ENCODE peak calls at places on chromosomes 16 and 17, in six cellular contexts. C is lower lobe of right lung; P is GM12878; H is CD8-positive, alpha-beta T cell; D is Peyer's patch; L is HCT116. E is an unnamed sample.

GRCh38 chr17:15377200-15377599 is 35.8 kb upstream of the TEKT3 start:
- DNase-seq in P (no peak), H (no peak), C (no peak), L (no peak), D (no peak), E (no peak)

GRCh38 chr16:14514967-14515366 is 115.1 kb downstream of the PARN start:
- DNase-seq in L (no peak), H (no peak), C (no peak), D (no peak), P (no peak), E (no peak)

GRCh38 chr16:87550510-87550961 is 51.8 kb upstream of the JPH3 start:
- DNase-seq in L (no peak), H (peak), P (no peak), C (peak), D (peak), E (peak)

GRCh38 chr16:12523002-12523401 is 280.7 kb downstream of the CPPED1 start:
- DNase-seq in D (no peak), C (no peak), H (no peak), P (no peak), L (no peak), E (no peak)

GRCh38 chr17:8105957-8106398 is 12.3 kb downstream of the ALOXE3 start:
- DNase-seq in H (no peak), L (no peak), P (no peak), C (no peak), D (no peak), E (no peak)

GRCh38 chr17:36931697-36932382 is 5.4 kb upstream of the LHX1 start:
- DNase-seq in L (no peak), H (no peak), P (no peak), D (no peak), C (no peak), E (no peak)

GRCh38 chr17:67615011-67615561 is 102.7 kb upstream of the NOL11 start:
- DNase-seq in D (no peak), H (no peak), P (no peak), L (no peak), C (no peak), E (no peak)

GRCh38 chr16:54517181-54517580 is 230.6 kb upstream of the IRX3 start:
- DNase-seq in L (no peak), H (no peak), P (no peak), D (no peak), C (no peak), E (no peak)

GRCh38 chr17:2241823-2242222 is 61.8 kb downstream of the SMG6 start:
- DNase-seq in L (no peak), C (no peak), D (no peak), P (no peak), H (no peak), E (no peak)

GRCh38 chr16:25403852-25404251 is 146.2 kb upstream of the ZKSCAN2 start:
- DNase-seq in C (no peak), L (no peak), D (no peak), P (no peak), H (no peak), E (no peak)

GRCh38 chr16:59385953-59386352 is 651.8 kb upstream of the GOT2 start:
- DNase-seq in L (no peak), C (no peak), D (no peak), H (no peak), P (no peak), E (no peak)

GRCh38 chr16:88726981-88727380 is 20.7 kb downstream of the CTU2 start:
- DNase-seq in C (no peak), P (no peak), D (no peak), L (no peak), H (no peak), E (no peak)

GRCh38 chr17:72378414-72379395 is 257.9 kb downstream of the SOX9 start:
- DNase-seq in H (no peak), C (no peak), L (no peak), D (no peak), P (no peak), E (no peak)

GRCh38 chr16:13453325-13453724 is 466.6 kb upstream of the ERCC4 start:
- DNase-seq in H (no peak), P (no peak), L (no peak), C (no peak), D (no peak), E (no peak)

GRCh38 chr17:81347437-81347836 is 47.8 kb upstream of the BAHCC1 start:
- DNase-seq in L (no peak), C (no peak), H (no peak), P (no peak), D (no peak), E (no peak)

GRCh38 chr16:11032922-11033291 is 88.5 kb downstream of the CLEC16A start:
- DNase-seq in C (no peak), D (no peak), L (no peak), P (no peak), H (no peak), E (no peak)

GRCh38 chr17:9902116-9902515 is 3.0 kb downstream of the RCVRN start:
- DNase-seq in L (no peak), D (no peak), P (no peak), C (no peak), H (no peak), E (no peak)

GRCh38 chr17:19357351-19358140 is 5.0 kb downstream of the B9D1 start:
- DNase-seq in H (no peak), L (no peak), C (no peak), P (no peak), D (no peak), E (peak)

GRCh38 chr17:65131946-65132345 is 5.2 kb upstream of the RGS9 start:
- DNase-seq in C (no peak), L (no peak), P (no peak), H (no peak), D (no peak), E (no peak)

GRCh38 chr16:10240854-10241613 is 58.8 kb upstream of the GRIN2A start:
- DNase-seq in H (no peak), P (no peak), L (no peak), D (no peak), C (no peak), E (no peak)

GRCh38 chr17:6681176-6681575 is 29.6 kb downstream of the C17orf100 start:
- DNase-seq in D (no peak), L (no peak), C (no peak), H (no peak), P (no peak), E (no peak)

GRCh38 chr17:79740413-79740812 is 9.7 kb downstream of the ENPP7 start:
- DNase-seq in D (no peak), L (no peak), H (no peak), C (no peak), P (no peak), E (no peak)

GRCh38 chr17:19414396-19415280 is 3.6 kb downstream of the RNF112 start:
- DNase-seq in D (no peak), H (no peak), P (no peak), C (no peak), L (no peak), E (no peak)

GRCh38 chr17:80219013-80219776 is 938 bp downstream of the SGSH start:
- DNase-seq in H (peak), P (peak), D (peak), L (peak), C (peak), E (peak)

GRCh38 chr17:81994593-81995462 is 17.4 kb downstream of the ASPSCR1 start:
- DNase-seq in H (no peak), D (no peak), L (no peak), C (no peak), P (no peak), E (peak)

GRCh38 chr17:43338886-43339516 is 59.8 kb upstream of the ARL4D start:
- DNase-seq in L (no peak), P (no peak), C (peak), H (peak), D (peak), E (peak)

GRCh38 chr17:43983515-43984411 is 20.7 kb upstream of the NAGS start:
- DNase-seq in C (peak), L (no peak), D (no peak), P (no peak), H (no peak), E (peak)

GRCh38 chr16:75475420-75475847 is 10.9 kb upstream of the TMEM170A start:
- DNase-seq in L (no peak), P (no peak), H (no peak), C (no peak), D (no peak), E (no peak)

DNA sequence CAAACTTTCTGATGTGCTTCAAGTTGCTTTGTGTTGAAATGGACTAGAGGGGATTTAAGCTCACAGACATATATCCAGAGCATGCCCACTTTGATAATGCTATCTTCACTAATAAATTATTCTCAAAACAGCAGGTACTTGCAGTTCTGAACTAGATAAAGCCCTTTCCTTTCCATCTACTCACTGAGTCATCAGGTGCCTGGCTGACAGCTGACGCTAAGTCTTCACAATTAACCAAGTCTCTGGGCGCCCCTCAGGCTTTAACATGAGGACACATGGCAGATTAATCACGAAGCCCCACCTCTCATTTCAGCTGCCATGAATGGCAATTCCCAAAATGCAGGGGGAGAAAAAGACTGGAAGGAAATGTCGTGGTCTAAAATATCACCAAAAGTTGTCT is 29.5 kb upstream of the CRISPLD2 start:
- DNase-seq in H (no peak), P (no peak), C (no peak), L (no peak), D (no peak), E (no peak)
- H3K27ac ChIP-seq in H (no peak), P (no peak), C (no peak), L (no peak), D (peak), E (no peak)

GRCh38 chr16:47125757-47126156 is 18.0 kb downstream of the NETO2 start:
- DNase-seq in P (no peak), C (no peak), D (no peak), H (no peak), L (no peak), E (no peak)

GRCh38 chr16:47132310-47132709 is 11.4 kb downstream of the NETO2 start:
- DNase-seq in D (no peak), H (no peak), C (no peak), L (no peak), P (no peak), E (no peak)

GRCh38 chr16:47134550-47134949 is 9.2 kb downstream of the NETO2 start:
- DNase-seq in C (no peak), D (no peak), P (no peak), L (no peak), H (no peak), E (no peak)

DNA sequence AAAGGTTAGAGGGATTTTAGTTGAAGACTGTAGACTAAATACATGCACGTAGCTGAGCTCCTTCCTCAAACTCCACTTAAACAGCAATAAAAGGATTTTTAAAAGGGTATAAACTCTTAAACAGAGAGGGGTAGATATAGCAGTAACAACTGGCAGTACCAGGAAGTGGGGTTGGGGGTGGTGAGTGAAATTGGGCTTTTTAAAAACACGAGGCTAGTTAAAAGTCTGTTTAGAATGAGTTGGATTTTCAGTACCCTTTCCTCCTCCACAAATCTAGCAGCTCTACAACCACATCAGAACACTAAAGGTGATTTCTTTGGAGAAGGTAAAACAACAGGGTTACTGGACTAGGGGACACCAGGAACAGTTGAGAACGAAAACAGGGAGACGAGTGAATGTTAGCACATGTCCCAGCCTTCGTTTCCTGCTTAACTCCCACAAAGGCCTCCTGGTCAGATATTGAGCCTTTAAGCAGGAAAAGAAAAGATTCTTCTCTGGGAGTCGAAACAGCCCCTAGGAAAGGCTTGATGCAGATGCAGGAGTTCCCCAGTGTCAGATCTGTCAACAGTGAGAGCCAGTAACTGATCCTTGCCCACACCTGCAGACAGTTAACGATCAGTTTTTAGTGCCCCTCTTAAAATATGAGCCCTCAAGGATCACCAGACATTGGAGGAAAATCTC is 13.8 kb downstream of the NETO2 start:
- DNase-seq in H (no peak), L (no peak), P (no peak), C (no peak), D (no peak), E (no peak)
- TF ChIP-seq CTCF in H (no peak), L (no peak), P (no peak), C (no peak), D (no peak), E (no peak)

GRCh38 chr17:42146911-42147607 is 7.7 kb downstream of the RAB5C start:
- DNase-seq in L (no peak), D (no peak), H (no peak), P (no peak), C (no peak), E (no peak)

GRCh38 chr17:42139093-42139492 is 15.7 kb downstream of the RAB5C start:
- DNase-seq in D (no peak), P (no peak), H (no peak), L (no peak), C (no peak), E (no peak)

GRCh38 chr17:42141382-42141781 is 13.4 kb downstream of the RAB5C start:
- DNase-seq in H (no peak), P (no peak), D (no peak), L (no peak), C (no peak), E (no peak)

GRCh38 chr17:42136654-42137051 is 14.0 kb downstream of the HSPB9 start:
- DNase-seq in L (no peak), P (no peak), C (no peak), D (no peak), H (no peak), E (no peak)

GRCh38 chr17:42142371-42142896 is 12.4 kb downstream of the RAB5C start:
- DNase-seq in P (no peak), D (no peak), H (no peak), C (no peak), L (no peak), E (no peak)
- H3K27ac ChIP-seq in P (no peak), D (no peak), H (no peak), C (no peak), L (no peak), E (no peak)

DNA sequence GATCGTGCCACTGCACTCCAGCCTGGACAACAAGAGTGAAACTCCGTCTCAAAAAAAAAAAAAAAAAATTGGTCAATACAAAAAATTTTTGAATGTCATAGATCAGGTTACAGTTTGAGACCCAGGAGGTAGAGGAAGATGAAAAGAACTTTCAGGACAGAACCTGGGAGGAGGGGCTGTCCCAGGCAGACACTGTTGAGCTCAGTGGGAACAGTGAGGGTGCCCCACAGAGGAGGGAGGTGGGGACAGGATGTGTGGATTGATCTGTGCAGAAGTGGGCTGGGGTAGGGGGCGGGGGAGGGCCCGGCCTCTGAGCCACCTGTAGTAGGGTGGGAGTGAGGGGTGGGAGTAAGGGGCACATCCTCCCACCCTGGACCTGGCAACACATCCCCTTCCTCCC is 58.3 kb downstream of the PRMT7 start:
- DNase-seq in H (no peak), L (no peak), C (peak), D (no peak), P (no peak), E (peak)
- TF ChIP-seq CTCF in H (no peak), L (no peak), C (no peak), D (no peak), P (no peak), E (no peak)

DNA sequence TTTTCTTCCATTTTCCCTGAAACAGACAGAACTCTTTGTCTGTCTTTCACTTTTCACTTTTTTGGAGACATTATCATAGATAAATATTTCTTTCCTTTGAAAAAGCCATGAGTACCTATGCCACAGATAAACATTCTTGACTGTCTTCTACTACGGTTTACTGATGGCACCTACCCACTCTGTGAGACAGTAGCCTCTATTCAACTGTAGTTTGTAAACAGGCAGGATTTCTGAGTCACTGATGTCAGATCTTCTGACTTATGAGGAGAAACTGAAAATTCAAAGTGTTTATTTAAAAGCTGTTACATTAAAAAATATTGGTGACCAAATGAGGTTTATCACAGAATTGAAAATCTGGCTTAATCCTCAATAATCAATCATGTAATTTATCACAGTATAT is 658.4 kb downstream of the TOX3 start:
- DNase-seq in H (no peak), P (no peak), L (no peak), D (no peak), C (no peak), E (no peak)
- H3K27ac ChIP-seq in H (no peak), P (no peak), L (no peak), D (no peak), C (no peak), E (no peak)

GRCh38 chr17:50603340-50603739 is 31.3 kb upstream of the ABCC3 start:
- DNase-seq in P (no peak), H (no peak), D (no peak), L (no peak), C (no peak), E (no peak)
- TF ChIP-seq CTCF in P (peak), H (peak), D (no peak), L (peak), C (no peak), E (no peak)

GRCh38 chr17:4175921-4176802 is 33.2 kb downstream of the CYB5D2 start:
- DNase-seq in L (no peak), D (no peak), P (no peak), C (no peak), H (peak), E (no peak)
- H3K27ac ChIP-seq in L (no peak), D (peak), P (peak), C (peak), H (peak), E (no peak)

DNA sequence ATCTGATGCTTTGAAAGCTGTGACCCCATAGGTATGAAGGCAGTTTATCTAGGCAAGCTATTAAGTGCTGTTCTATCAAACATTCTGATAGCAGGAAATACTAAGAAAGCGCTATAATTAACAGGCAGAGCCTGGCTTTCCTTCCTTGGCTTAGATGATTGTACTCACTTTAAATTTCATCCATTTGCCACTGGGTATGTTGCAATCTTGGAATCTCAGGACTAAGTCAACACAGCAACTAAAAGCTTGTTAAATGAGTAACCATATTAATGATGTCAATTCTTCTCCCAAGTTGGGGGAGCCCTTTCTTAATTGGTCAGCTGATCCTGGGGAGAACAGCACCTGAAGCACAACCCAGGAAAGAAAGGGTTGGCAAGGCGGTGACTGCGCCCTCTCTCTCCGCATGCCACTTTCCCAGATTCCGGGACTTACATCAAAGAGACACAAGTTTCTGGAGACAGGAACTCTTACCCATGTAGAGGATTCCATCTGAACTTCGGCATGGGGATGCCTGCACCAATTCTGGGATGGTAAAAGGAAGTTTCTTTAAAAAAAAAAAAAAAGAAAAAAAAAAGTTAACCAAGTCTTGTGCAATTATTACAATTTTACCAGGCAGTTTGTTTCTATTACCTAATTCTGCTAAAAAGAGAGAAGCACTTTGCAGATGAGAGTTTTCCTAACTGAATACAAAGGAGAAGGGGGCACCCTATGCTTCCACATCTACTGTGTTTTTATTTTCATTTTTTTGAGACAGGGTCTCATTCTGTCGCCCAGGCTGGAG is 54.5 kb upstream of the ICAM2 start:
- DNase-seq in L (no peak), H (no peak), P (no peak), C (no peak), D (no peak), E (no peak)
- TF ChIP-seq CTCF in L (no peak), H (no peak), P (no peak), C (no peak), D (no peak), E (no peak)

GRCh38 chr17:45305532-45306087 is 11.2 kb downstream of the MAP3K14 start:
- DNase-seq in D (no peak), L (no peak), H (no peak), C (no peak), P (no peak), E (no peak)

GRCh38 chr17:45307290-45308015 is 9.4 kb downstream of the MAP3K14 start:
- DNase-seq in C (no peak), D (no peak), L (no peak), H (no peak), P (peak), E (no peak)

GRCh38 chr17:45306094-45306493 is 10.7 kb downstream of the MAP3K14 start:
- DNase-seq in L (no peak), C (no peak), P (no peak), H (no peak), D (no peak), E (no peak)

GRCh38 chr17:45308016-45308365 is 8.8 kb downstream of the MAP3K14 start:
- DNase-seq in C (no peak), D (no peak), L (no peak), P (no peak), H (no peak), E (no peak)

DNA sequence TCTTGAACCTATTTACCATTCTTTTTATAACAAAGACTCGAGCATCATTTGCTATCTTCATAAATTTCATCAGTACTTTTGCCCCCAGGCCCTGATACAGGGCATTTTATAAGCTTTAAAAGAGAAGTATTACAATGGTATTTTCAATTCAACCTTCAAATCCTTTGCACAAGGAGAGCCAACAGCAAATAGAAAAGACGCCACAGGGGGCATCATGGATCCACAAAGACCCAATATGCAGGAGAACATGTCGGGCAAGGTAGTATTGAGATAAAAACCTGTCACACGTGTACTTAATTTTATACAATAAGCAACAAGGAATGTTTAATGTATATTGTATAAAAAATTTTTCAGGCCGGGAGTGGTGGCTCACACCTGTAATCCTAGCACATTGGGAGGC is 10.2 kb downstream of the MAP3K14 start:
- DNase-seq in D (no peak), C (no peak), P (no peak), L (no peak), H (no peak), E (no peak)
- H3K27ac ChIP-seq in D (peak), C (peak), P (peak), L (no peak), H (no peak), E (peak)